ENCODE peak calls at places on chromosome 17, in five cellular contexts. N is activated naive CD8-positive, alpha-beta T cell treated with anti-CD3 and anti-CD28 coated beads, Interleukin-2, amount 50 U/mL, for 24 hours; O is EL; D is stomach; I is hypothalamus. G is an unnamed sample.

GRCh38 chr17:11305524-11305923 is 64.5 kb downstream of the SHISA6 start:
- DNase-seq in O (no peak), D (no peak), N (no peak), I (no peak), G (no peak)

GRCh38 chr17:49190932-49191331 is 19.4 kb downstream of the GNGT2 start:
- DNase-seq in D (no peak), O (no peak), I (no peak), N (no peak), G (no peak)

GRCh38 chr17:69702078-69702477 is 287.6 kb downstream of the MAP2K6 start:
- DNase-seq in I (no peak), D (no peak), N (no peak), O (no peak), G (no peak)

GRCh38 chr17:15490634-15491261 is 23.3 kb upstream of the CDRT4 start:
- DNase-seq in D (no peak), I (peak), N (peak), O (peak), G (no peak)

GRCh38 chr17:78818932-78819331 is 21.7 kb downstream of the USP36 start:
- DNase-seq in N (no peak), D (peak), O (no peak), I (no peak), G (no peak)

GRCh38 chr17:6554871-6555330 is 1.5 kb downstream of the PITPNM3 start:
- DNase-seq in O (no peak), N (no peak), D (peak), I (no peak), G (no peak)

GRCh38 chr17:1108810-1109605 is 70.8 kb downstream of the ABR start:
- DNase-seq in D (peak), I (no peak), N (peak), O (peak), G (no peak)

GRCh38 chr17:56658648-56659047 is 65.1 kb downstream of the NOG start:
- DNase-seq in D (no peak), O (peak), I (no peak), N (no peak), G (no peak)

GRCh38 chr17:72764632-72765041 is 327.9 kb downstream of the SLC39A11 start:
- DNase-seq in N (no peak), D (no peak), I (no peak), O (peak), G (no peak)

GRCh38 chr17:50798424-50799344 is 31.4 kb upstream of the ANKRD40CL start:
- DNase-seq in O (no peak), I (no peak), D (no peak), N (no peak), G (no peak)

GRCh38 chr17:48457080-48457836 is 27.2 kb upstream of the SKAP1 start:
- DNase-seq in D (peak), O (peak), I (no peak), N (peak), G (peak)

GRCh38 chr17:17849863-17850373 is 13.1 kb upstream of the SREBF1 start:
- DNase-seq in O (peak), N (peak), D (peak), I (peak), G (no peak)

GRCh38 chr17:39623356-39623950 is 3.3 kb upstream of the PPP1R1B start:
- DNase-seq in I (peak), D (peak), O (peak), N (peak), G (peak)

GRCh38 chr17:60641810-60642220 is 35.8 kb upstream of the BCAS3 start:
- DNase-seq in O (peak), I (peak), D (peak), N (peak), G (peak)

GRCh38 chr17:50660042-50660886 is 25.6 kb downstream of the ABCC3 start:
- DNase-seq in D (peak), N (no peak), I (no peak), O (peak), G (no peak)

GRCh38 chr17:73474370-73474988 is 162.7 kb upstream of the CDC42EP4 start:
- DNase-seq in I (no peak), D (peak), N (peak), O (peak), G (peak)

GRCh38 chr17:7296189-7296861 is 1.9 kb upstream of the YBX2 start:
- DNase-seq in N (peak), O (peak), D (peak), I (peak), G (peak)

GRCh38 chr17:81002409-81003361 is 11.0 kb downstream of the CHMP6 start:
- DNase-seq in O (peak), N (no peak), D (peak), I (no peak), G (no peak)

GRCh38 chr17:733743-734142 is 1.3 kb downstream of the TLCD3A start:
- DNase-seq in I (no peak), N (no peak), O (no peak), D (no peak), G (no peak)

GRCh38 chr17:31318298-31319190 is 2.9 kb downstream of the EVI2A start:
- DNase-seq in O (no peak), D (peak), I (peak), N (peak), G (no peak)

GRCh38 chr17:13495423-13495822 is 106.3 kb downstream of the HS3ST3A1 start:
- DNase-seq in O (no peak), N (no peak), I (no peak), D (no peak), G (no peak)

GRCh38 chr17:2214047-2214717 is 89.4 kb downstream of the SMG6 start:
- DNase-seq in O (peak), D (no peak), N (no peak), I (peak), G (no peak)

GRCh38 chr17:8991514-8992285 is 26.2 kb upstream of the PIK3R5 start:
- DNase-seq in N (peak), I (peak), O (peak), D (peak), G (no peak)

GRCh38 chr17:19546289-19547065 is 12.8 kb downstream of the SLC47A1 start:
- DNase-seq in N (no peak), O (no peak), D (peak), I (peak), G (peak)

GRCh38 chr17:43931062-43931571 is 11.2 kb downstream of the PPY start:
- DNase-seq in O (no peak), N (no peak), D (no peak), I (no peak), G (peak)

GRCh38 chr17:38898812-38899348 is 26.5 kb upstream of the LASP1NB start:
- DNase-seq in N (peak), O (no peak), I (no peak), D (peak), G (no peak)

GRCh38 chr17:49457564-49458535 is 37.2 kb upstream of the NGFR start:
- DNase-seq in I (no peak), N (no peak), D (no peak), O (no peak), G (no peak)

GRCh38 chr17:28045304-28045703 is 2.8 kb downstream of the NLK start:
- DNase-seq in I (no peak), O (no peak), D (no peak), N (no peak), G (no peak)

GRCh38 chr17:1058423-1059130 is 61.6 kb downstream of the TIMM22 start:
- DNase-seq in N (peak), D (peak), O (peak), I (no peak), G (no peak)

GRCh38 chr17:32266389-32267269 is 997 bp downstream of the RHBDL3 start:
- DNase-seq in D (no peak), I (no peak), N (peak), O (no peak), G (no peak)

GRCh38 chr17:77677210-77677609 is 281.3 kb upstream of the TNRC6C start:
- DNase-seq in N (no peak), D (no peak), I (no peak), O (no peak), G (no peak)

GRCh38 chr17:34571428-34572130 is 7.8 kb upstream of the TMEM132E start:
- DNase-seq in O (no peak), I (peak), N (no peak), D (no peak), G (peak)

GRCh38 chr17:40307691-40308289 is 1.2 kb upstream of the RARA start:
- DNase-seq in O (no peak), I (no peak), N (no peak), D (no peak), G (no peak)

GRCh38 chr17:48544356-48545021 is 420 bp downstream of the HOXB2 start:
- DNase-seq in I (no peak), O (peak), D (peak), N (peak), G (peak)

GRCh38 chr17:64180674-64181073 is 50.7 kb upstream of the ERN1 start:
- DNase-seq in D (no peak), N (no peak), I (no peak), O (no peak), G (no peak)

GRCh38 chr17:59165933-59166342 is 10.4 kb downstream of the PRR11 start:
- DNase-seq in O (peak), I (peak), N (peak), D (peak), G (peak)

GRCh38 chr17:41394254-41395016 is 3.0 kb downstream of the KRT31 start:
- DNase-seq in D (no peak), I (no peak), N (no peak), O (peak), G (no peak)